ENCODE peak calls at places on chromosomes 7 and 10, in four cellular contexts. S is fibroblast of pulmonary artery, Y is brain microvascular endothelial cell, F is astrocyte of the cerebellum. M is an unnamed sample.
A peak's percentile ranks its signal among the peaks of the same experiment; 100 is the strongest.

GRCh38 chr7:127792528-127793342 is 140.7 kb downstream of the SND1 start:
- DNase-seq in S (no peak), Y (no peak), F (no peak), M (peak; percentile 58)

GRCh38 chr7:36396150-36396549 is 6.5 kb downstream of the ANLN start:
- DNase-seq in S (peak; percentile 35), Y (peak; percentile 70), F (no peak), M (no peak)

GRCh38 chr7:26153823-26154783 is 2.1 kb downstream of the NFE2L3 start:
- DNase-seq in S (peak; percentile 56), Y (peak; percentile 52), F (no peak), M (no peak)

GRCh38 chr7:103149808-103150180 is 895 bp upstream of the NAPEPLD start:
- DNase-seq in Y (no peak), S (no peak), F (no peak), M (no peak)

GRCh38 chr10:62779487-62780248 is 24.9 kb upstream of the ADO start:
- DNase-seq in Y (peak; percentile 16), S (peak; percentile 30), F (no peak), M (no peak)

GRCh38 chr7:151940048-151940845 is 16.0 kb upstream of the GALNTL5 start:
- DNase-seq in F (peak; percentile 23), Y (peak; percentile 68), S (peak; percentile 67), M (no peak)

GRCh38 chr10:47044741-47045140 is 133.5 kb downstream of the PTPN20 start:
- DNase-seq in F (no peak), Y (no peak), S (no peak), M (no peak)

GRCh38 chr7:95055295-95055694 is 147.9 kb downstream of the PPP1R9A start:
- DNase-seq in F (no peak), Y (no peak), S (no peak), M (no peak)

GRCh38 chr7:108347616-108348015 is 108.6 kb downstream of the NRCAM start:
- DNase-seq in F (peak; percentile 68), S (peak; percentile 79), Y (peak; percentile 47), M (peak; percentile 75)

GRCh38 chr10:17249820-17250219 is 21.8 kb downstream of the VIM start:
- DNase-seq in F (no peak), S (peak; percentile 60), Y (no peak), M (no peak)

GRCh38 chr10:92150798-92151197 is 140.1 kb downstream of the CPEB3 start:
- DNase-seq in F (no peak), Y (no peak), S (no peak), M (no peak)

GRCh38 chr7:36598056-36598675 is 126.1 kb downstream of the AOAH start:
- DNase-seq in Y (no peak), F (no peak), S (peak; percentile 10), M (no peak)

GRCh38 chr7:75963383-75963995 is 30.9 kb downstream of the TMEM120A start:
- DNase-seq in Y (no peak), F (no peak), S (peak; percentile 30), M (no peak)

GRCh38 chr10:103594326-103594725 is 100.8 kb downstream of the NEURL1 start:
- DNase-seq in S (no peak), F (no peak), Y (no peak), M (no peak)

GRCh38 chr10:112585960-112586359 is 138.9 kb downstream of the VTI1A start:
- DNase-seq in F (no peak), Y (no peak), S (no peak), M (no peak)

GRCh38 chr7:14639801-14640200 is 262.8 kb downstream of the DGKB start:
- DNase-seq in S (no peak), Y (no peak), F (no peak), M (no peak)

GRCh38 chr7:13829914-13830603 is 159.4 kb downstream of the ETV1 start:
- DNase-seq in F (peak; percentile 56), Y (peak; percentile 90), S (peak; percentile 95), M (no peak)

GRCh38 chr7:98212532-98213041 is 1.3 kb downstream of the BHLHA15 start:
- DNase-seq in F (no peak), S (no peak), Y (no peak), M (peak; percentile 29)

GRCh38 chr7:446289-446935 is 73.2 kb downstream of the PDGFA start:
- DNase-seq in Y (no peak), F (no peak), S (no peak), M (no peak)

GRCh38 chr10:5774987-5775386 is 38.2 kb downstream of the GDI2 start:
- DNase-seq in Y (no peak), S (no peak), F (no peak), M (no peak)

GRCh38 chr10:69733791-69734261 is 67.9 kb upstream of the COL13A1 start:
- DNase-seq in Y (peak; percentile 86), S (peak; percentile 46), F (peak; percentile 40), M (no peak)

GRCh38 chr7:2886900-2887299 is 42.8 kb upstream of the GNA12 start:
- DNase-seq in F (peak; percentile 64), Y (peak; percentile 83), S (peak; percentile 93), M (peak; percentile 76)

GRCh38 chr10:107230854-107231253 is 66.3 kb upstream of the SORCS1 start:
- DNase-seq in Y (no peak), F (no peak), S (no peak), M (no peak)

GRCh38 chr10:34454590-34455289 is 360.4 kb downstream of the PARD3 start:
- DNase-seq in Y (no peak), S (peak; percentile 59), F (no peak), M (no peak)

GRCh38 chr7:107446988-107447387 is 22.9 kb upstream of the GPR22 start:
- DNase-seq in Y (peak; percentile 56), S (peak; percentile 22), F (no peak), M (no peak)

GRCh38 chr10:11551915-11552602 is 59.4 kb downstream of the USP6NL start:
- DNase-seq in F (peak; percentile 91), S (peak; percentile 91), Y (peak; percentile 83), M (no peak)

GRCh38 chr7:30683839-30684238 is 1.6 kb upstream of the CRHR2 start:
- DNase-seq in F (no peak), S (no peak), Y (no peak), M (no peak)

GRCh38 chr7:108254259-108254658 is 124.1 kb upstream of the LAMB4 start:
- DNase-seq in F (no peak), S (peak; percentile 27), Y (no peak), M (no peak)

GRCh38 chr7:103660455-103661371 is 214.7 kb upstream of the SLC26A5 start:
- DNase-seq in S (peak; percentile 34), Y (peak; percentile 46), F (peak; percentile 3), M (peak; percentile 77)

GRCh38 chr10:33126118-33126517 is 168.1 kb upstream of the ITGB1 start:
- DNase-seq in Y (peak; percentile 56), F (no peak), S (peak; percentile 53), M (no peak)

GRCh38 chr10:124577651-124578050 is 116.0 kb downstream of the LHPP start:
- DNase-seq in F (no peak), Y (no peak), S (no peak), M (no peak)

GRCh38 chr7:40418445-40418844 is 283.6 kb downstream of the SUGCT start:
- DNase-seq in F (no peak), S (no peak), Y (no peak), M (no peak)

GRCh38 chr10:110269641-110270318 is 34.9 kb downstream of the SMNDC1 start:
- DNase-seq in S (peak; percentile 56), F (peak; percentile 35), Y (peak; percentile 12), M (no peak)

GRCh38 chr10:120794390-120794789 is 56.8 kb upstream of the WDR11 start:
- DNase-seq in S (no peak), F (no peak), Y (no peak), M (no peak)

GRCh38 chr10:133454204-133454893 is 604 bp downstream of the SCART1 start:
- DNase-seq in F (no peak), Y (no peak), S (no peak), M (no peak)

GRCh38 chr7:73423519-73424485 is 9.8 kb upstream of the FZD9 start:
- DNase-seq in S (no peak), Y (peak; percentile 13), F (no peak), M (no peak)

GRCh38 chr7:585229-585711 is 65.6 kb upstream of the PDGFA start:
- DNase-seq in S (peak; percentile 34), F (no peak), Y (peak; percentile 77), M (no peak)

GRCh38 chr10:97850446-97850845 is 803 bp downstream of the GOLGA7B start:
- DNase-seq in F (no peak), Y (no peak), S (no peak), M (no peak)

GRCh38 chr7:143256325-143256724 is 6.9 kb upstream of the GSTK1 start:
- DNase-seq in Y (no peak), S (no peak), F (no peak), M (no peak)
- TF ChIP-seq CTCF in Y (peak; percentile 34), S (no peak), F (peak; percentile 7), M (no peak)

DNA sequence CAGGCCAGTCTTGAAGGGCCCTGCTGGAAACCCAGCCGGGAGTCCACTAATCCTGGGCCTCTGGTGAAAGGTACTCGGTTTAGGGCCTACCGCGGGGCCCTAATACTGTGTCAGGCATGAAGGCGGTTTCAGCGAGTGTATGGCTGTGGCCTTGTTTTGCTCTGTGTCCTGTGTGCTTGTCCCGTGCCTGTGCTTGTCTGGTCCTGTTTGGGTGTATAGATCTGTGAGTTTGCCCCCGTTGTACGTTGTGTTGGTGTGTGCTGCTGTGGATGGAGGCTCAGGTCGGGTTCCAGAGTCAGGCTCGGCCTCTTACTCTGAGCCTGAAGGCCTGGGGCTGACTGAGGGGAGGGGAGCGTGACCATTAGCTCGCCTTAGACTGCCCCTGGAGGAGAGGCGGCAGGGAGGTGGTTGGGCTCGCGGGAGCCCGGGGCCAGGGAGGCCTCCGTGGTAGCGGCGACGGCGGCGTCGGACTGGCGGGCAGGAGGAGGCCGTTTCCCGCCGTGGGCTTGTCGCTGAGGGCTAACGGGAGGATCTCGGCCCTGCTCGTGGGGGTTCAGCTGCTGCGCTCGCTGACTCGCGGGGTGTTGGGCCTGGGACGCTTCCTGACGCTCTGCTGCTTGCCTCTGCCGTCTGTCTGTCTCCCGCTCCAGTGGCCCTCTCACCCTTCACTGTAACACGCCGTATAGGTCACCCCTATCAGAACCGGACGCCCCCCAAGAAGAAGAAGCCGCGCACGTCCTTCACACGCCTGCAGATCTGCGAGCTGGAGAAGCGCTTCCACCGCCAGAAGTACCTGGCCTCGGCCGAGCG is 2.6 kb downstream of the TLX1 start:
- DNase-seq in S (no peak), Y (no peak), F (no peak), M (no peak)
- H3K4me3 ChIP-seq in S (no peak overlapping the region), Y (no peak overlapping the region), F (no peak overlapping the region), M (no peak overlapping the region)

GRCh38 chr7:18126274-18126673 is 98.6 kb upstream of the PRPS1L1 start:
- DNase-seq in S (no peak), F (no peak), Y (no peak), M (no peak)
- TF ChIP-seq CTCF in S (no peak), F (no peak), Y (no peak), M (no peak)

DNA sequence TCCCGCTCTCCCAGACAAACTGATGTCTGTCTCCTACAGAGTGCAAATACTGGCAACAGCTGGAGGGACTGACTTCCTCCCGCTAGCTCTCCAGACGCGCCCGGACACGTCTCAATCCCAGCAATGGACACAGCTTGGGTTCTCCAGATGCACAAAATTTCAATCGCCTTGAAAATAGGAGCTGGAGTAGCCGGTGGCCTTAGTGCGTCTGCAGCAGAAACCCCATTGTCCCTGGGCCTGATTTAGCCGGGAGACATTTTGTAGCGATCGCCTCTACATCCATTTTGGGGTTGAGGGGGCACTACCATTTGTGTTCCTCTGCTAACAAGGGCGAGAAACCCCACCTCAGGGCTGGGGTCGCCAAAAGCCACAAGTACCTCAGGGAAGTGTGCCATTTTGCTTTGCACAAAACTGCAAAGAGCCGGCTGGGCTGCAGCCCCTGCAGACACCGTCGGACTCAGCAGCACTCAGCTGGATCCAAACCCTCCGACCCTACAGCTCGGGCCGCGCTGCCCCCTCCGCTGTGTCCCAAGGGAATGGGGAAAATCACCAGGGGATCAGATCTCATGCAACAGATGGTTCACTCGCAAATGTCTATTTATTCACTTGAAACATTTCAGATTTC is 5.9 kb downstream of the CPA2 start:
- DNase-seq in F (no peak), Y (no peak), S (no peak), M (no peak)
- H3K4me3 ChIP-seq in F (no peak overlapping the region), Y (peak overlapping the region; percentile 30), S (no peak overlapping the region), M (no peak overlapping the region)

M was measured in Caco-2.